ENCODE peak calls at places on chromosomes 3 and 15, in four cellular contexts. X, Z, R and B are unnamed samples.

GRCh38 chr3:12963184-12963868 is 109.9 kb downstream of the IQSEC1 start:
- DNase-seq in X (no peak), Z (no peak), R (no peak), B (no peak)

GRCh38 chr15:99137111-99137546 is 32.2 kb downstream of the SYNM start:
- DNase-seq in X (no peak), Z (no peak), R (no peak), B (no peak)

GRCh38 chr3:107775958-107776357 is 253.2 kb downstream of the BBX start:
- DNase-seq in X (no peak), Z (no peak), R (no peak), B (no peak)

GRCh38 chr3:33425456-33425855 is 14.7 kb downstream of the UBP1 start:
- DNase-seq in X (no peak), Z (no peak), R (no peak), B (no peak)

GRCh38 chr3:9028134-9028533 is 64.9 kb upstream of the RAD18 start:
- DNase-seq in X (no peak), Z (peak), R (no peak), B (no peak)

GRCh38 chr3:188286087-188286513 is 132.1 kb downstream of the LPP start:
- DNase-seq in X (no peak), Z (peak), R (no peak), B (peak)

GRCh38 chr15:83158393-83158792 is 49.2 kb downstream of the HDGFL3 start:
- DNase-seq in X (no peak), Z (no peak), R (no peak), B (peak)

GRCh38 chr3:177596822-177597271 is 399.6 kb upstream of the TBL1XR1 start:
- DNase-seq in X (no peak), Z (no peak), R (no peak), B (peak)

GRCh38 chr15:36356978-36357582 is 222.3 kb upstream of the CDIN1 start:
- DNase-seq in X (no peak), Z (peak), R (no peak), B (no peak)

GRCh38 chr3:58539636-58540035 is 2.6 kb upstream of the ACOX2 start:
- DNase-seq in X (no peak), Z (no peak), R (no peak), B (no peak)

GRCh38 chr15:80906159-80906775 is 83.4 kb downstream of the MESD start:
- DNase-seq in X (no peak), Z (no peak), R (no peak), B (peak)

GRCh38 chr3:148223266-148223665 is 474.4 kb upstream of the AGTR1 start:
- DNase-seq in X (no peak), Z (no peak), R (no peak), B (no peak)

GRCh38 chr3:132783152-132783551 is 60.9 kb upstream of the NPHP3 start:
- DNase-seq in X (no peak), Z (no peak), R (no peak), B (no peak)

GRCh38 chr15:49887604-49888340 is 231.3 kb downstream of the ATP8B4 start:
- DNase-seq in X (no peak), Z (no peak), R (no peak), B (no peak)

GRCh38 chr3:37974121-37974927 is 16.3 kb upstream of the VILL start:
- DNase-seq in X (peak), Z (peak), R (peak), B (peak)

GRCh38 chr3:15319575-15319974 is 12.8 kb downstream of the SH3BP5 start:
- DNase-seq in X (no peak), Z (peak), R (no peak), B (no peak)

GRCh38 chr15:47326934-47327333 is 390.4 kb upstream of the SEMA6D start:
- DNase-seq in X (no peak), Z (no peak), R (no peak), B (no peak)

GRCh38 chr15:69031013-69032001 is 16.8 kb downstream of the NOX5 start:
- DNase-seq in X (peak), Z (peak), R (peak), B (no peak)

GRCh38 chr15:91469627-91470567 is 369.8 kb downstream of the SV2B start:
- DNase-seq in X (peak), Z (no peak), R (no peak), B (no peak)

GRCh38 chr15:82851331-82851850 is 42.0 kb downstream of the WHAMM start:
- DNase-seq in X (no peak), Z (no peak), R (no peak), B (no peak)

GRCh38 chr15:70316059-70316600 is 218.4 kb upstream of the TLE3 start:
- DNase-seq in X (no peak), Z (peak), R (no peak), B (no peak)

GRCh38 chr3:23115171-23115877 is 87.8 kb upstream of the UBE2E2 start:
- DNase-seq in X (no peak), Z (no peak), R (no peak), B (no peak)

GRCh38 chr3:175208316-175208715 is 349.2 kb downstream of the NAALADL2 start:
- DNase-seq in X (no peak), Z (no peak), R (no peak), B (no peak)

GRCh38 chr3:101938262-101938847 is 89.0 kb downstream of the NFKBIZ start:
- DNase-seq in X (no peak), Z (no peak), R (no peak), B (no peak)

GRCh38 chr15:41865490-41866055 is 26.9 kb downstream of the PLA2G4B start:
- DNase-seq in X (no peak), Z (no peak), R (no peak), B (no peak)

GRCh38 chr3:128584412-128585020 is 66.1 kb downstream of the RPN1 start:
- DNase-seq in X (no peak), Z (peak), R (peak), B (peak)

GRCh38 chr15:50187997-50188396 is 6.0 kb downstream of the SLC27A2 start:
- DNase-seq in X (no peak), Z (no peak), R (peak), B (no peak)

GRCh38 chr3:16839271-16840110 is 45.3 kb upstream of the PLCL2 start:
- DNase-seq in X (no peak), Z (no peak), R (no peak), B (no peak)

GRCh38 chr3:72485649-72486048 is 362.6 kb downstream of the SHQ1 start:
- DNase-seq in X (no peak), Z (no peak), R (no peak), B (no peak)

GRCh38 chr3:48708481-48708889 is 8.5 kb downstream of the IP6K2 start:
- DNase-seq in X (no peak), Z (peak), R (no peak), B (no peak)

GRCh38 chr3:87793322-87793877 is 265.4 kb downstream of the CGGBP1 start:
- DNase-seq in X (no peak), Z (no peak), R (no peak), B (no peak)

GRCh38 chr3:67875338-67875737 is 220.9 kb upstream of the SUCLG2 start:
- DNase-seq in X (no peak), Z (no peak), R (no peak), B (no peak)

GRCh38 chr3:100777271-100777670 is 68.0 kb downstream of the TFG start:
- DNase-seq in X (no peak), Z (no peak), R (no peak), B (no peak)

GRCh38 chr15:60590935-60591490 is 112.1 kb upstream of the ICE2 start:
- DNase-seq in X (peak), Z (peak), R (peak), B (peak)

GRCh38 chr15:60591491-60592385 is 112.8 kb upstream of the ICE2 start:
- DNase-seq in X (peak), Z (no peak), R (peak), B (peak)

GRCh38 chr15:60589728-60590127 is 110.8 kb upstream of the ICE2 start:
- DNase-seq in X (no peak), Z (no peak), R (no peak), B (no peak)

GRCh38 chr15:60585743-60586708 is 107.1 kb upstream of the ICE2 start:
- DNase-seq in X (peak), Z (peak), R (peak), B (peak)

GRCh38 chr15:60589253-60589652 is 110.3 kb upstream of the ICE2 start:
- DNase-seq in X (no peak), Z (no peak), R (no peak), B (no peak)
- H3K27ac ChIP-seq in X (peak), Z (no peak), R (no peak), B (no peak)

GRCh38 chr3:123451186-123451585 is 2.3 kb upstream of the ADCY5 start:
- DNase-seq in X (no peak), Z (no peak), R (no peak), B (no peak)

GRCh38 chr3:123448503-123449091 is at the start of gene ADCY5:
- DNase-seq in X (no peak), Z (no peak), R (peak), B (no peak)

GRCh38 chr3:123447749-123448502 is 964 bp downstream of the ADCY5 start:
- DNase-seq in X (peak), Z (no peak), R (peak), B (no peak)

GRCh38 chr3:123449092-123449985 is 449 bp upstream of the ADCY5 start:
- DNase-seq in X (no peak), Z (no peak), R (peak), B (no peak)

DNA sequence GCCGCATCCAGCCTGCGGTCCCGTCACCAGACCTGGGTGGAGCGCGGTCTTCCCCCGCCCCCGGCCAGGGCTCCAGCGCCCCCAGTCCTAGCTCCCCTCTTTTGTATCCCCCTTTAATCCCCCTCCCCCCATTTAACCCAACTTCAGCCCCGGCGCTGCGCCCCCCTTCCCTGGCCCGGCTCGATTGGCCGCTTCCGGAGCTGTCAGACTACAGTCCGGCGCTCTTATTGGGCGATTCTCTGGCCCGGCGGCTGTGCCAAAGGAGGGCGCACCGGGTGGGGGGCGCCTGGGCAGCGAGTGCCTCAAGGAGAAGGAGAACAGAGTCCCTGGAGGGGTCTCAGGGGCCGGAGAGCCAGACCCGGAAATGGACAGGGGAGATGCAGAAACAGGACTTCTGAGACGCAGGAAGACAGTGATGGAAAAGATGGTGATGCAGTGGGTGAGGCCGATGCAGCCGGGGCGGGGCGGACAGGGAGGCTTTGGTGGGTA is 1.1 kb upstream of the ADCY5 start:
- DNase-seq in X (no peak), Z (no peak), R (peak), B (no peak)
- H3K27ac ChIP-seq in X (no peak), Z (no peak), R (no peak), B (no peak)

DNA sequence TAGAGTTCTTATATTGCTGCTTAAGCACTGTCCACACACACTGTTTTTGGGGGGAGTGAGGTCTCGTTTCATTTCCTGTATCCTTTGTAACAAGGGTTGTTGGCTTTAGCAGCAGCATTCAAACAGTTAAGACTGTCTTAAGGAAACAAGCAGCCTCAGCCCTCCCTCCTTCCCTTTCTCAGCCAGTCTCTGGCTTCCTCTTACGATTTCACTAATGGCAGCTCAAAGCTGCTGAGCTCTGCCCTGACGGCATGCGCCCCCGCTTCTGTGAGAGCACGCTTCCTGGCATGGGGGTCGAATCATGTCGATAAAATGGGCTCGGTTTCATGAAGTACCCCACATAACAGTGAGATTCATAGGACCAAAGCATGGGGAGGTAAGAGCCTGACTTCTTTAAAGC is 105.0 kb downstream of the KLHL25 start:
- DNase-seq in X (peak), Z (peak), R (peak), B (no peak)
- H3K27ac ChIP-seq in X (peak), Z (peak), R (no peak), B (no peak)

GRCh38 chr15:56964182-56964581 is 45.7 kb downstream of the TCF12 start:
- DNase-seq in X (no peak), Z (peak), R (no peak), B (no peak)
- H3K27ac ChIP-seq in X (no peak), Z (no peak), R (no peak), B (no peak)

GRCh38 chr15:34336947-34337556 is 529 bp downstream of the SLC12A6 start:
- DNase-seq in X (peak), Z (no peak), R (no peak), B (no peak)
- H3K27ac ChIP-seq in X (peak), Z (peak), R (peak), B (peak)

DNA sequence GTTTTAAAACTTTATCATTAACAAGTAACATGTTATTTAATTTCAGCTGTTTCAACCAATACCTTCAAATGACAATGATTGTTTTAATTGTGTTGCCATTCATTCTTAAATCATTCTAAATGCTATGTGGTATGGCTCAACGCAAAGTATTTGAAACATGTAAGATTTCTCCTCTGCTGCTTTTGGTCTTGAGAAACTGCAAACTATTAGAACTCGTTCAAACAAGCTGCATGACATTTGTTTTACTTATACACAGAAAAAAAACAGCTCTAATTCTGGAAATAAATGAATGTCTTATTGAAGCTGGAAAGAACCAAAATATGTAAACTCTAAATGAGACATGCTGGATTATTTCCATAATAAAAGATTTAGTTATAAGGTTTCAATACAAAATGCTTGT is 29.3 kb downstream of the FBN1 start:
- DNase-seq in X (no peak), Z (no peak), R (no peak), B (no peak)
- H3K27ac ChIP-seq in X (no peak), Z (no peak), R (no peak), B (no peak)

GRCh38 chr3:151900460-151900859 is 27.0 kb downstream of the SUCNR1 start:
- DNase-seq in X (no peak), Z (no peak), R (no peak), B (no peak)

GRCh38 chr3:151905647-151906046 is 32.2 kb downstream of the SUCNR1 start:
- DNase-seq in X (no peak), Z (no peak), R (no peak), B (no peak)

GRCh38 chr3:151901282-151901945 is 28.0 kb downstream of the SUCNR1 start:
- DNase-seq in X (no peak), Z (no peak), R (no peak), B (no peak)

GRCh38 chr3:151901946-151902285 is 28.5 kb downstream of the SUCNR1 start:
- DNase-seq in X (no peak), Z (no peak), R (no peak), B (no peak)

GRCh38 chr3:151903501-151903991 is 30.1 kb downstream of the SUCNR1 start:
- DNase-seq in X (no peak), Z (peak), R (no peak), B (no peak)
- H3K27ac ChIP-seq in X (no peak), Z (peak), R (no peak), B (no peak)

GRCh38 chr3:169659096-169659521 is 4.4 kb downstream of the MECOM start:
- DNase-seq in X (no peak), Z (no peak), R (peak), B (no peak)

GRCh38 chr3:169660709-169661566 is 2.6 kb downstream of the MECOM start:
- DNase-seq in X (no peak), Z (no peak), R (peak), B (no peak)

GRCh38 chr3:169658311-169658931 is 5.1 kb downstream of the MECOM start:
- DNase-seq in X (no peak), Z (no peak), R (peak), B (no peak)

GRCh38 chr3:169659858-169660614 is 3.5 kb downstream of the MECOM start:
- DNase-seq in X (no peak), Z (no peak), R (peak), B (no peak)

DNA sequence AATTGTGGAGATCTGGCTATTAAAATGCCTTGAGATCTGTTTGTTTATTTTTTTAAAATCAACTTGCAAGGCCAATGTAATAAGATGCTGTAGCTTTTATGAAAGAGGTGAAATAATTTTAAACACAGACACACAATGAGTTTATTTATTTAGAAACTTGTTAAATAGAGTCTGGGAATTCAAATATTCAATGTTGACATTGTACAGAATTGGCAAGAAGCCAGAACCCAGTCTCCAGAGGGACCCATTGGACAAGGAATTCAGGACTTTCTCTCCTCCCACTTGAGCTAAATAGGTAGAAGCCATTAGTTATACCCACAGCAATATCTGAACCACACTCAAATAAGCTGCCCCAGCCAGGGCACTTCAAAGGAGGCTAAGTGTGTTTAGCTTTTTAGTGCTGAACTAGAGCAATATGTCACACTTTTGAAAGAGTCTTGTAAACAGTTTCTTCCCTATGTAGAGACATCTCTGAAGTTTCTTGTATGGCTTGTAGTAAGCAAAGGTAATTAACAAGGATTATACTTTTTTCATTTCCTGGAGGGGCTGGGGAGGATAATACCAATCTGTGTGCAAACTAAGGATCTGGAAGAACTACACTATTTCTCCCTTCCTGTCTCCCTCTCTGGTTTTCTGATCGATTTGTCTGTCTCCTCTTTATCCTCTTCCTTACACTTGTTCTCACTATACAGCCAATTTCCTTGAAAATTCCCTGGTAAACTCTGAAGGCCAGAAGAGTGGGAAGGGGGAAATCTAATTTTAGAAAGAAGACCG is 6.0 kb downstream of the MECOM start:
- DNase-seq in X (no peak), Z (no peak), R (no peak), B (no peak)
- H3K27ac ChIP-seq in X (no peak), Z (no peak), R (no peak), B (no peak)